ENCODE peak calls at places on chromosome 2, in five cellular contexts. Y is ovary, R is adrenal gland, G is kidney, D is spleen. K is an unnamed sample. For H3K9me3 and H3K4me1, the result is how much of the 10 kb centered on the place peaks cover.

GRCh38 chr2:50346586-50347351 is 685.2 kb downstream of the NRXN1 start:
- DNase-seq in D (peak), Y (no peak), R (no peak), G (peak), K (no peak)

GRCh38 chr2:121205321-121205942 is 79.6 kb downstream of the TFCP2L1 start:
- DNase-seq in Y (peak), R (no peak), G (no peak), D (peak), K (peak)

GRCh38 chr2:209431701-209432100 is 7.9 kb downstream of the MAP2 start:
- DNase-seq in Y (no peak), D (no peak), G (no peak), R (no peak), K (no peak)

GRCh38 chr2:29527947-29528346 is 393.4 kb downstream of the ALK start:
- DNase-seq in D (no peak), Y (no peak), G (no peak), R (no peak), K (no peak)

GRCh38 chr2:46643493-46643892 is 164.1 kb downstream of the TMEM247 start:
- DNase-seq in G (no peak), Y (no peak), D (no peak), R (no peak), K (no peak)

GRCh38 chr2:204897561-204897960 is 352.3 kb downstream of the PARD3B start:
- DNase-seq in Y (no peak), G (no peak), R (no peak), D (no peak), K (no peak)

GRCh38 chr2:205850172-205850571 is 167.9 kb downstream of the NRP2 start:
- DNase-seq in Y (no peak), R (no peak), D (no peak), G (no peak), K (no peak)

GRCh38 chr2:181778621-181779195 is 98.4 kb upstream of the NEUROD1 start:
- DNase-seq in G (no peak), Y (no peak), D (no peak), R (peak), K (no peak)

GRCh38 chr2:210460863-210461227 is 15.7 kb downstream of the LANCL1 start:
- DNase-seq in D (no peak), Y (no peak), R (no peak), G (no peak), K (no peak)

GRCh38 chr2:205837663-205838062 is 155.4 kb downstream of the NRP2 start:
- DNase-seq in G (no peak), Y (no peak), R (no peak), D (no peak), K (no peak)

GRCh38 chr2:207416111-207416510 is 113.7 kb upstream of the CREB1 start:
- DNase-seq in D (no peak), G (no peak), Y (no peak), R (no peak), K (no peak)

GRCh38 chr2:218823456-218823855 is 8.1 kb downstream of the PRKAG3 start:
- DNase-seq in R (no peak), D (no peak), G (no peak), Y (no peak), K (no peak)

GRCh38 chr2:98605076-98605475 is 3.2 kb downstream of the COA5 start:
- DNase-seq in G (no peak), Y (no peak), D (no peak), R (no peak), K (no peak)

GRCh38 chr2:50746526-50746925 is 285.4 kb downstream of the NRXN1 start:
- DNase-seq in Y (no peak), D (no peak), G (no peak), R (no peak), K (no peak)

GRCh38 chr2:198615972-198616371 is 811.6 kb downstream of the PLCL1 start:
- DNase-seq in Y (no peak), R (no peak), G (no peak), D (no peak), K (no peak)

GRCh38 chr2:128457716-128458115 is 139.0 kb upstream of the HS6ST1 start:
- DNase-seq in D (no peak), R (no peak), G (no peak), Y (no peak), K (no peak)

GRCh38 chr2:10634495-10634894 is 55.3 kb downstream of the NOL10 start:
- DNase-seq in D (no peak), R (no peak), G (no peak), Y (no peak), K (no peak)

GRCh38 chr2:199818001-199818400 is 33.0 kb downstream of the FTCDNL1 start:
- DNase-seq in D (no peak), R (no peak), Y (no peak), G (no peak), K (no peak)

GRCh38 chr2:181456660-181457120 is 496 bp upstream of the ITGA4 start:
- DNase-seq in G (peak), D (peak), R (peak), Y (no peak), K (peak)

GRCh38 chr2:144501118-144501517 is 18.8 kb downstream of the ZEB2 start:
- DNase-seq in Y (no peak), D (no peak), G (no peak), R (no peak), K (no peak)

GRCh38 chr2:44560352-44560751 is 198.6 kb downstream of the CAMKMT start:
- DNase-seq in R (no peak), G (no peak), D (no peak), Y (no peak), K (no peak)

GRCh38 chr2:237254369-237254861 is 159.5 kb downstream of the COL6A3 start:
- DNase-seq in D (no peak), G (no peak), Y (no peak), R (no peak), K (no peak)

GRCh38 chr2:121128741-121129659 is 156.0 kb downstream of the TFCP2L1 start:
- DNase-seq in Y (no peak), D (no peak), R (peak), G (peak), K (peak)

GRCh38 chr2:53353372-53354111 is 414.1 kb upstream of the CHAC2 start:
- DNase-seq in R (no peak), D (no peak), Y (no peak), G (no peak), K (no peak)

GRCh38 chr2:241775223-241776177 is 1.1 kb upstream of the GAL3ST2 start:
- DNase-seq in Y (peak), R (no peak), G (no peak), D (peak), K (peak)

GRCh38 chr2:178514664-178515063 is 34.4 kb downstream of the PLEKHA3 start:
- DNase-seq in Y (no peak), D (no peak), G (no peak), R (peak), K (no peak)

GRCh38 chr2:232489516-232490220 is 2.0 kb upstream of the ECEL1 start:
- DNase-seq in R (no peak), G (peak), D (peak), Y (peak), K (no peak)

GRCh38 chr2:65177754-65178442 is 48.0 kb upstream of the RAB1A start:
- DNase-seq in Y (no peak), R (no peak), G (no peak), D (no peak), K (no peak)

GRCh38 chr2:196925768-196926561 is 542 bp downstream of the PGAP1 start:
- DNase-seq in R (peak), G (peak), D (peak), Y (peak), K (peak)

GRCh38 chr2:227406177-227407031 is 18.7 kb upstream of the SCYGR1 start:
- DNase-seq in R (peak), Y (peak), D (no peak), G (no peak), K (peak)

GRCh38 chr2:160581035-160581434 is 87.4 kb upstream of the RBMS1 start:
- DNase-seq in G (no peak), R (no peak), Y (no peak), D (no peak), K (no peak)

GRCh38 chr2:1162768-1163584 is 212.3 kb downstream of the SNTG2 start:
- DNase-seq in G (no peak), Y (no peak), D (no peak), R (no peak), K (no peak)

GRCh38 chr2:127149384-127149783 is 42.4 kb upstream of the BIN1 start:
- DNase-seq in D (no peak), G (no peak), Y (no peak), R (no peak), K (no peak)

GRCh38 chr2:8570637-8571036 is 111.2 kb upstream of the ID2 start:
- DNase-seq in G (no peak), D (no peak), R (peak), Y (no peak), K (no peak)

GRCh38 chr2:34961822-34962221 is 1362.7 kb upstream of the FAM98A start:
- DNase-seq in R (no peak), Y (no peak), G (no peak), D (no peak), K (no peak)

GRCh38 chr2:112048887-112049286 is 6.2 kb upstream of the TMEM87B start:
- DNase-seq in R (no peak), G (no peak), D (no peak), Y (no peak), K (no peak)

GRCh38 chr2:225419033-225419432 is 19.5 kb downstream of the NYAP2 start:
- DNase-seq in Y (no peak), R (no peak), D (no peak), G (no peak), K (no peak)

GRCh38 chr2:30770791-30771190 is 36.5 kb downstream of the CAPN13 start:
- DNase-seq in D (no peak), Y (no peak), G (no peak), R (no peak), K (no peak)
- H3K4me3 ChIP-seq in D (no peak), Y (no peak), G (no peak), R (no peak), K (no peak)

DNA sequence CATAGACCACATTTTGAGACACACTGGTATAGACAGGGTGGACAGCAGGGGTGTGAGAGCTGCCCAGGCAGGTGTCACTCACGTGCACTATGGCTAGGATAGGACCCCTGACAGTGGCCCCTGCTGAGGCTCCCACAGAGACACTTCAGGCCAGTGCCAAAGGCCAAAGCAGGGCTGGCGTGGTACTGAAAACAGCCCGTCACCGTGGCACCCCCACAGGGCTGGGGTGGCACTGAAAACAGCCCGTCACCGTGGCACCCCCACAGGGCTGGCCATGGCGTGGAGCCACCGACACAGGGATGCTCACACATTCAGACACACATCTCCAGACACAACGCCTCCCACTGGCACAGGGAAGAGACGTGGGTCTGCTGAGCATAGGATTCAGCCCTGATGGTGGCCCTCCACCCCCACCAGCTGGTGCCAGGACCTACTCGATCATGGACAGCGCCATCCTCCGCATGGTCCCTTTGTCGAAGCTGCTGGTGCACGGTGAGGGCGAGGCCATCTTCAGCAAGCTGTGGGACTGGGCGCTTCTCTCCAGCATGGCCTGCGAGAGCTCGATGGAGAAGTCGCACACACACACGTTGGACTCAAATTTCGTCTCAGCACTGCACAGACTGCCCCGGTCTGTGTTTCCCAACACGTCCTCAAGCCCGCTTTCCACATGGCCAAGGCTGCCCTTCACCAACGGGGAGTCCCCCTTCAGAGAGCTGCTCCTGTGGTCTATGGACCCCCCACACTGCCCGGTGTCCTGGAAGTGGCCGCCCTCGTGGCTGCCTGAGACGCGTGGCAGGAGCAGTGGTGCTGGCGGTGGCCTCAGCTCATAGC is 34.1 kb downstream of the ANKMY1 start:
- DNase-seq in R (peak), D (peak), Y (no peak), G (no peak), K (no peak)
- H3K9me3 ChIP-seq in R (under half), D (under half), Y (under half), G (under half), K (under half)

DNA sequence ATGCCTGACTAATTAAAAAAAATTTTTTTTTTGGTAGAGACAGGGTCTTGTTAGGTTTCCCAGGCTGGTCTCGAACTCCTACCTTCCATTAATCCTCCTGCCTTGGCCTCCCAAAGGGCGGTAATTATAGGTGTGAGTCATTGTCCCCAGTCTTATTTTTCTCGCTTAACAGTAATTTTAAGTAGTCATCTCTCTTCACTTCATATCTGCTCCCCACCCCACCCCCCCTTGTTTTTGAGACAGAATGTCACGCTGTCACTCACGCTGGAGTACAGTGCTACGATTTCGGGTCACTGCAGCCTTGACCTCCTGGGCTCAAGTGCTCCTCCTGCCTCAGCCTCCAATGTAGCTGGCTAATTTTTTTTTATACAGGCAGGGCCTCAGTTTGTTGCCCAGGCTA is 27.7 kb downstream of the RAB10 start:
- DNase-seq in D (no peak), R (no peak), Y (no peak), G (no peak), K (no peak)
- H3K4me1 ChIP-seq in D (half or more), R (under half), Y (under half), G (under half), K (under half)

GRCh38 chr2:64063454-64063853 is 44.2 kb upstream of the VPS54 start:
- DNase-seq in D (no peak), Y (no peak), R (no peak), G (no peak), K (no peak)
- H3K4me3 ChIP-seq in D (no peak), Y (no peak), R (no peak), G (no peak), K (no peak)

GRCh38 chr2:188787002-188787660 is 187.0 kb upstream of the COL3A1 start:
- DNase-seq in G (no peak), Y (no peak), R (no peak), D (no peak), K (no peak)
- H3K9me3 ChIP-seq in G (under half), Y (under half), R (under half), D (under half), K (under half)